ENCODE peak calls at places on chromosomes 5 and 9, in four cellular contexts. L is H1, A is GM12891, M is HepG2. U is an unnamed sample.

GRCh38 chr5:138338411-138339085 is 482 bp downstream of the FAM53C start:
- DNase-seq in A (no peak), M (no peak), L (no peak), U (no peak)

GRCh38 chr5:14407051-14407450 is 174.5 kb upstream of the OTULINL start:
- DNase-seq in L (no peak), A (no peak), M (no peak), U (no peak)

GRCh38 chr9:2359821-2360220 is 261.8 kb upstream of the VLDLR start:
- DNase-seq in A (no peak), L (no peak), M (no peak), U (no peak)

GRCh38 chr5:143245929-143246561 is 157.4 kb downstream of the NR3C1 start:
- DNase-seq in A (no peak), M (peak; percentile 64), L (no peak), U (no peak)

GRCh38 chr5:122310886-122311285 is 1.2 kb upstream of the SNCAIP start:
- DNase-seq in L (no peak), A (no peak), M (no peak), U (no peak)

GRCh38 chr5:123748239-123748638 is 236.3 kb downstream of the CSNK1G3 start:
- DNase-seq in M (no peak), L (no peak), A (no peak), U (no peak)

GRCh38 chr5:131417240-131417869 is 153.5 kb downstream of the CDC42SE2 start:
- DNase-seq in M (peak; percentile 56), A (peak; percentile 40), L (peak; percentile 17), U (no peak)

GRCh38 chr9:136086213-136086881 is 8.7 kb downstream of the NACC2 start:
- DNase-seq in M (no peak), L (no peak), A (no peak), U (no peak)

GRCh38 chr5:5887818-5888217 is 465.3 kb downstream of the ICE1 start:
- DNase-seq in M (no peak), A (no peak), L (no peak), U (no peak)

GRCh38 chr9:19517202-19517942 is 108.6 kb downstream of the ACER2 start:
- DNase-seq in L (peak; percentile 25), A (no peak), M (no peak), U (no peak)

GRCh38 chr9:112175796-112176315 is 759 bp upstream of the SUSD1 start:
- DNase-seq in L (no peak), M (peak; percentile 18), A (no peak), U (no peak)

GRCh38 chr9:112174965-112175795 is at the start of gene SUSD1:
- DNase-seq in A (peak; percentile 65), L (no peak), M (peak; percentile 31), U (peak; percentile 62)

GRCh38 chr9:112176410-112177010 is 1.4 kb upstream of the SUSD1 start:
- DNase-seq in L (no peak), A (no peak), M (peak; percentile 42), U (no peak)

GRCh38 chr9:112173489-112174222 is 1.4 kb downstream of the SUSD1 start:
- DNase-seq in M (no peak), A (no peak), L (no peak), U (no peak)

DNA sequence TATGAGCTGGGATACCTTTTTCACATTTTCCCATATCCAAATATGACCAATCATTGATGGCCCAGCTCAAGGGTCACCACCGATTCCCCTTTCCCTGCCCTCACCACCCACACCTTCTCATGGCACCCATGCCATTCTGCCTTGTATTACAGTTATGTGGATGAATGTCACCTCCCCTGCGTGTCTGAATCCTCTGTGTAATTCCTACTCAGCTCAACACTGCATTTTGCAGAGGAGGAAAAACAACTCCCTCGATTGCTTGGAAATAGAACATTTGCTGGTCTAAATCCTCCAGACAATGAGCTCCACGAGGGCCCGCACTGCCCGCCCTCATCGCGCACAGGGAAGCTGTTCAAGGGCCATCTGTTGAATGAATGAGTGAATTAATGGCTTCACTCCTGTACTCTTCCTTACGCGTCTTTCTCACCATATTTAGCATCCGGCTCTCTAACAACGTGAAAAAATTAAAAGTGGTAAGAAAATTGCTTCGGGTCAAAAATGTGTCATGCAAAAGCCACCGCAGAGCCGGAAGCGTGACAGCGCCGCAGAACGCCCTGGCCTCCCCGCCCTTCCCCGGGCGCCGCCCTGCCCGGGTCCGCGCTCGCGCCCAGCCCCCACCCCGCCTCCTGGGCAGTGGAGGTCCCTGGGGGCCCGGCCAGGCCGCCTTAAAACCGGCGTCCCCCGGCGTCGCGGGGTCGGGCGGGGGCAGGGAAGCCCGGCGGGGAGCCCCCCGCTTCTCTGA is 703 bp downstream of the SUSD1 start:
- DNase-seq in L (no peak), A (peak; percentile 88), M (peak; percentile 44), U (peak; percentile 78)
- TF ChIP-seq POLR2A in L (no peak), A (no peak), M (no peak), U (no peak)

GRCh38 chr5:134140530-134141201 is 26.2 kb downstream of the TCF7 start:
- DNase-seq in A (peak; percentile 53), L (peak; percentile 57), M (peak; percentile 78), U (no peak)

GRCh38 chr5:134136771-134137170 is 22.3 kb downstream of the TCF7 start:
- DNase-seq in M (no peak), A (no peak), L (no peak), U (no peak)

GRCh38 chr5:134139891-134140469 is 25.5 kb downstream of the TCF7 start:
- DNase-seq in M (no peak), L (no peak), A (no peak), U (no peak)

GRCh38 chr5:134139377-134139851 is 24.9 kb downstream of the TCF7 start:
- DNase-seq in M (no peak), L (no peak), A (no peak), U (no peak)

DNA sequence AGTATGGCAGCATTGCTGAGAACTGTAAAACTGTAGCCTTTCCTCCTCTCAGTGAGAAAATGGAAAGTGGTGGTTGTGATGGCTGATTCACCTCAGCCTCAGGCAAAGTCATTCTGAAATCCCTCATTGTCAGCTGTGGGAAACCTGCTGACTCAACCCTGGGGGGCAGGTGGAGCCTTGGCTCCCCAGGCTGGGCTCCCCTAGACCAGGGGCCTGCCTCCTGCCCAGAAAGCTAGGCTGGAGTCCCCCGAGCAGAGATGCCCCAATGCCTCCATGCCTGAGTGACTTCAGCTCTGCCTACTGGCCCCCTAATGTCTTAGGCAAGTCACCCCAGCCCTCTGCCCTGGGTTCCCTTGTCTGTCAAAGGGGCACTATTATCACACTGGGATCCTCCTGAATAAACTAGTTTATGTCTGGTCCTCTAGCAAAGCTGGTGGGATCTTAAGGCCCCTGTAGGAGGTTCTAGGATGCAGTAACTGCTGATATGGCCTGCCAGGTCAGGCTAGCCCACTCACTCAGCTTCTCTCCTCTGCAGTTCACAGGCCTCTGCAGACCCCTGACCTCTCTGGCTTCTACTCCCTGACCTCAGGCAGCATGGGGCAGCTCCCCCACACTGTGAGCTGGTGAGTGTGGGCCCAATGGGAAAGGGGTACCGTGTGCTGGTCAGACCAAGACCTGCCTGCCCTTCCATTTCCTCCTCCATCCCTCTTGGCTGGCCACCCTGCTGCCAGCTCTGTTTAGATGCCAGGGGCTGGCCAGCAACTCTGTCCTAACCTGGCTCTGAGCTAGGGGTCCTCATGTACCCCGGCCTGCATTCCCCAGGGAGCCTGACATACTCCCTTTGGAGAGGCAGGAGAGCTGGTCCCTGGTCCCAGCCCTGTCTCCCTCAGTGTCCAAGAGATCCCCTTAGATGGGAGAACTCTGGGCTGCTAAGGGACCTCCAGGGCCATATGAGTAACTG is 24.2 kb downstream of the TCF7 start:
- DNase-seq in A (peak; percentile 62), M (no peak), L (no peak), U (peak; percentile 63)
- TF ChIP-seq TAF1 in A (no peak), M (no peak), L (no peak), U (no peak)

DNA sequence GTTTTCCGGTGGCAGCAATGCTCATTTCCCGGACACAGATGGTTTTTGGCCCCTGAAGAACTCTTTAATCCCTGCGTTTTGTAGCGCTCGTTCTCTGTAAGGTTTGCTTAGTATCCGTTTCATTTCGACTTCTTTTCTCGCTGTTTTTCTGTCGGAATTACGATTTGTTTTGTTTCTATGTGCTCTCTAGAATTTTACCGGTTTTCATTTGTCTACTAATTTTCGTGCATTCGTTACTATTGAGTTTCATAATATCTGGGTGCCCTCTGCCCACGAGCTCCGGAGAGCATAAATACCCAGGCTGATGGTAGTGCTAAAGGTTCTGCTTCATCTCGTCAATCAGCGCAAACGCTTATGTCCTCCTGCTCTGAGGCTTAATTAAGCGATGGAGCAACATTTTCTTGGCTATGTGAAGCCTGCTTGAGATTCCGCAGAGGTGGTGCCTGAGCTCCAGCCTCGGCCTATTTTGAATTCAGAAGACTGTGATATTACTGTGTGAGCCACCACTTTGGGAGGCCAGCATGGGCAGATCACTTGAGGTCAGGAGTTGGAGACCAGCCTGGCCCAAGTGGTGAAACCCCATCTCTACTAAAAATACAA is 44.9 kb downstream of the ANXA2R start:
- DNase-seq in M (no peak), A (no peak), L (no peak), U (no peak)
- TF ChIP-seq POLR2A in M (no peak), A (no peak), L (no peak), U (no peak)

DNA sequence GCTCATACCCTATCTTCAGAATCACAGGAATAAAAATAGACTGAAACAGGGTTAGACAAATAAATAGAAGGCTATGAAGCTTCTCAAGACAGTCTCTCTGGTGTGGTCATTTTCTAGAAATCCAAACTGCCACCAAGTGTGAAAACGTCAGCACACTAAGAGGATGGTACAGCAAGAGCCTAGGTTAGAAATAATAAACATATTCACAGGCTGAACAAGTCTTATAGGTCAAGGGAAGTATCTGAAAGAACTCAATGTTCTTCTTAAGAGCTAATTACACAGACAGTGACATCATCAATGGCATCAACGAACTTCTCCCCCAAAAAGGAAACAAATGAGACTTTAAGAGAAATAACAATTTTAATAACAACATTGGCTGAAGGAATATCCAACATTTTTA is 22.7 kb upstream of the PLPP6 start:
- DNase-seq in L (no peak), A (no peak), M (no peak), U (no peak)
- TF ChIP-seq TAF1 in L (no peak), A (no peak), M (no peak), U (no peak)

GRCh38 chr5:83453937-83454336 is 17.6 kb upstream of the VCAN start:
- DNase-seq in A (no peak), L (no peak), M (no peak), U (no peak)
- TF ChIP-seq POLR2A in A (no peak), L (no peak), M (no peak), U (no peak)

DNA sequence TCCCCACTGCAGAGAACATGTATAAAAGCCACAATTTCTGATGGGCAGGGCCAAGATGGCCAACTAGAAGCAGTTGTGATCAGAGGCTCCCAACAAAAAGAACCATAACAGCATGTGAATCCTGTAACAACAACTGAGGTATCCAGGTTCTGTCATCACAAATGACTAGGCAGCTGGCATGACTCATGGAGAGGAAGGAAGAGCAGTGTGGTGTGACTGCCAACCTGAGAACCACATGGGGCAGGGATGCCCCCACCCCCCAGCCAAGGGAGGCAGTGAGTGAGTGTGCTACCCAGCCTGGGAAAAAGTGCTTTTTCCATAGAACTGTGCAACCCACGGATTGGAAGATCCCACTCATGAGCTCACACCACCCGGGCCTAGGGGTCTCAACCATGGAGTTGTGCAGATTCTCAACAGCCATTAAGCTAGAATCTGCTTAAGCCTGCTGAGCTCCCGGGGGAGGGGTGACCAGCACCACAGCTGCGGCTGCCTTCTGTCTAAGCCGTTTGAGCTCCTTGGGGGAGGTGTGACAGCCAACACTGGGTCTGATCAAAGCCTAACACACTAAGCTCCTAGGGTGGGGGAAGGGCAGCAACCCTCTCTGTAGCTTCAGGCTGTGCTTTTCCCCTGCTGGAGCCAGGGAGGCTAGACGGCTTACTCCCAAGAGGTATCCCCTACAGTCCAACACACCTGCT is 80.1 kb upstream of the DMAC1 start:
- DNase-seq in A (no peak), M (no peak), L (peak; percentile 10), U (no peak)
- TF ChIP-seq TAF1 in A (no peak), M (no peak), L (no peak), U (no peak)